ENCODE peak calls at places on chromosome 15, in eight cellular contexts. I, K, Z, P, A, U, T and O are unnamed samples.

GRCh38 chr15:31758126-31758525 is 272.2 kb upstream of the CHRNA7 start:
- DNase-seq in A (peak), I (peak), T (peak), Z (peak), P (no peak), U (peak), K (no peak), O (no peak)

GRCh38 chr15:87213646-87214045 is 1042.9 kb downstream of the NTRK3 start:
- DNase-seq in A (no peak), Z (no peak), P (no peak), K (no peak), T (no peak), I (no peak), U (no peak), O (no peak)

GRCh38 chr15:78207110-78207458 is 27.3 kb downstream of the ACSBG1 start:
- DNase-seq in U (peak), T (no peak), P (no peak), I (no peak), Z (no peak), K (no peak), A (no peak), O (no peak)

GRCh38 chr15:31346367-31347066 is 19.9 kb downstream of the KLF13 start:
- DNase-seq in I (no peak), P (no peak), T (no peak), U (no peak), K (no peak), A (no peak), Z (no peak), O (no peak)

GRCh38 chr15:101128696-101129095 is 123.2 kb downstream of the CHSY1 start:
- DNase-seq in P (no peak), Z (no peak), U (no peak), A (no peak), K (no peak), T (no peak), I (no peak), O (no peak)

GRCh38 chr15:62447742-62448141 is 282.7 kb upstream of the C2CD4B start:
- DNase-seq in I (no peak), A (no peak), T (no peak), Z (no peak), U (no peak), K (no peak), P (no peak), O (no peak)

GRCh38 chr15:93047621-93048425 is 41.2 kb downstream of the RGMA start:
- DNase-seq in U (no peak), I (no peak), K (no peak), A (no peak), Z (no peak), P (no peak), T (no peak), O (no peak)

GRCh38 chr15:32718822-32719716 is 1.3 kb downstream of the GREM1 start:
- DNase-seq in A (no peak), Z (no peak), K (no peak), P (no peak), T (peak), U (peak), I (peak), O (peak)

GRCh38 chr15:92634641-92635272 is 20.8 kb downstream of the FAM174B start:
- DNase-seq in P (no peak), A (no peak), I (no peak), Z (no peak), T (no peak), U (no peak), K (no peak), O (no peak)

GRCh38 chr15:92861742-92862141 is 38.4 kb upstream of the CHD2 start:
- DNase-seq in U (no peak), A (no peak), Z (no peak), P (no peak), K (no peak), T (no peak), I (no peak), O (no peak)

GRCh38 chr15:74790080-74790916 is 8.4 kb downstream of the CSK start:
- DNase-seq in Z (no peak), A (peak), P (peak), K (peak), U (peak), T (no peak), I (peak), O (peak)

GRCh38 chr15:90174140-90174891 is 26.8 kb upstream of the SEMA4B start:
- DNase-seq in P (no peak), I (peak), A (no peak), U (peak), Z (no peak), K (no peak), T (no peak), O (peak)

GRCh38 chr15:31271224-31271635 is 55.4 kb upstream of the KLF13 start:
- DNase-seq in K (no peak), I (no peak), U (peak), Z (no peak), T (no peak), A (no peak), P (no peak), O (no peak)

GRCh38 chr15:48427960-48428547 is 96.8 kb downstream of the DUT start:
- DNase-seq in T (no peak), Z (no peak), P (peak), A (peak), I (no peak), U (no peak), K (peak), O (no peak)

GRCh38 chr15:71651750-71652186 is 158.6 kb upstream of the NR2E3 start:
- DNase-seq in U (peak), I (peak), A (peak), P (peak), Z (peak), T (peak), K (peak), O (peak)

GRCh38 chr15:63601727-63602185 is 4.6 kb downstream of the FBXL22 start:
- DNase-seq in U (no peak), A (no peak), P (no peak), K (no peak), Z (no peak), T (no peak), I (peak), O (no peak)

GRCh38 chr15:71806452-71806931 is 3.9 kb upstream of the NR2E3 start:
- DNase-seq in Z (peak), U (no peak), P (peak), K (no peak), T (no peak), I (no peak), A (peak), O (peak)

GRCh38 chr15:64568765-64569164 is 108.4 kb downstream of the ZNF609 start:
- DNase-seq in U (no peak), Z (no peak), A (no peak), P (no peak), T (no peak), I (no peak), K (no peak), O (no peak)

GRCh38 chr15:28975766-28976179 is 90.0 kb downstream of the APBA2 start:
- DNase-seq in U (no peak), I (peak), P (peak), K (no peak), A (peak), Z (peak), T (peak), O (peak)

GRCh38 chr15:78944669-78945407 is at the start of gene CTSH:
- DNase-seq in K (no peak), P (peak), A (peak), T (peak), U (peak), Z (peak), I (peak), O (peak)

GRCh38 chr15:83935774-83936173 is 281.9 kb downstream of the ADAMTSL3 start:
- DNase-seq in Z (no peak), K (no peak), U (no peak), P (no peak), A (no peak), I (no peak), T (no peak), O (no peak)

GRCh38 chr15:32778391-32779176 is 60.8 kb downstream of the GREM1 start:
- DNase-seq in I (no peak), P (no peak), K (no peak), T (no peak), Z (no peak), A (no peak), U (no peak), O (no peak)

GRCh38 chr15:47577476-47577875 is 139.8 kb upstream of the SEMA6D start:
- DNase-seq in I (no peak), A (no peak), T (no peak), Z (no peak), K (no peak), U (no peak), P (no peak), O (peak)

GRCh38 chr15:98713585-98714001 is 65.3 kb downstream of the IGF1R start:
- DNase-seq in K (no peak), I (peak), T (no peak), P (peak), U (peak), Z (no peak), A (no peak), O (no peak)

GRCh38 chr15:95208071-95208470 is 976.7 kb downstream of the MCTP2 start:
- DNase-seq in U (no peak), A (no peak), K (no peak), I (no peak), P (no peak), T (no peak), Z (no peak), O (no peak)

GRCh38 chr15:74144153-74144775 is 13.9 kb downstream of the ISLR2 start:
- DNase-seq in P (no peak), K (no peak), T (peak), I (no peak), A (no peak), U (no peak), Z (peak), O (no peak)

GRCh38 chr15:35445891-35446290 is 100.1 kb downstream of the DPH6 start:
- DNase-seq in Z (no peak), K (no peak), U (no peak), T (no peak), A (peak), I (no peak), P (no peak), O (no peak)

GRCh38 chr15:81356252-81356651 is 17.8 kb downstream of the TMC3 start:
- DNase-seq in K (no peak), Z (no peak), I (no peak), P (no peak), A (no peak), U (no peak), T (no peak), O (no peak)

GRCh38 chr15:84142888-84143337 is 92.7 kb upstream of the GOLGA6L4 start:
- DNase-seq in T (peak), P (peak), U (peak), I (peak), Z (peak), K (peak), A (peak), O (peak)

GRCh38 chr15:69854521-69855171 is 243.1 kb downstream of the TLE3 start:
- DNase-seq in T (no peak), Z (no peak), A (peak), K (peak), I (no peak), P (peak), U (no peak), O (peak)

GRCh38 chr15:91196768-91197167 is 96.7 kb downstream of the SV2B start:
- DNase-seq in I (no peak), K (no peak), A (no peak), P (no peak), Z (no peak), T (no peak), U (no peak), O (no peak)

GRCh38 chr15:55277116-55277564 is 12.5 kb downstream of the RAB27A start:
- DNase-seq in A (peak), I (peak), T (no peak), U (no peak), P (no peak), Z (no peak), K (peak), O (peak)

GRCh38 chr15:74433592-74434259 is at the start of gene SEMA7A:
- DNase-seq in U (peak), K (no peak), T (peak), Z (peak), A (peak), P (peak), I (peak), O (peak)

GRCh38 chr15:52737720-52738119 is 52.4 kb downstream of the ONECUT1 start:
- DNase-seq in T (no peak), A (no peak), I (no peak), U (no peak), P (peak), K (no peak), Z (no peak), O (no peak)

GRCh38 chr15:30859091-30859874 is 44.4 kb upstream of the FAN1 start:
- DNase-seq in T (peak), U (no peak), P (peak), Z (peak), I (no peak), K (peak), A (peak), O (peak)

GRCh38 chr15:75348563-75349350 is 1.9 kb downstream of the NEIL1 start:
- DNase-seq in K (no peak), P (no peak), A (no peak), I (peak), Z (no peak), T (no peak), U (peak), O (peak)

GRCh38 chr15:74844319-74845207 is 1.6 kb upstream of the ULK3 start:
- DNase-seq in Z (no peak), K (no peak), P (no peak), A (no peak), T (no peak), U (no peak), I (no peak), O (no peak)

GRCh38 chr15:81500081-81500480 is 126.1 kb upstream of the TMC3 start:
- DNase-seq in Z (no peak), K (no peak), T (no peak), A (no peak), P (no peak), U (no peak), I (no peak), O (no peak)

GRCh38 chr15:37260255-37260654 is 159.9 kb upstream of the MEIS2 start:
- DNase-seq in I (no peak), A (no peak), T (no peak), P (no peak), Z (no peak), K (no peak), U (no peak), O (no peak)

GRCh38 chr15:87609474-87609873 is 647.1 kb downstream of the NTRK3 start:
- DNase-seq in K (peak), Z (peak), A (peak), T (no peak), I (no peak), U (no peak), P (peak), O (peak)

GRCh38 chr15:82856397-82857170 is 47.2 kb downstream of the WHAMM start:
- DNase-seq in T (no peak), U (peak), P (no peak), K (no peak), A (no peak), Z (no peak), I (no peak), O (no peak)
- H3K4me3 ChIP-seq in T (no peak), U (no peak), P (no peak), K (no peak), A (no peak), Z (no peak), I (no peak), O (no peak)

GRCh38 chr15:66007663-66008262 is 138.5 kb downstream of the RAB11A start:
- DNase-seq in K (no peak), Z (no peak), T (no peak), A (no peak), U (no peak), I (no peak), P (no peak), O (no peak)
- TF ChIP-seq CTCF in K (no peak), Z (peak), T (no peak), A (no peak), U (no peak), I (no peak), P (no peak), O (no peak)

GRCh38 chr15:40072216-40072990 is 33.4 kb upstream of the SRP14 start:
- DNase-seq in P (no peak), Z (no peak), I (no peak), U (no peak), T (no peak), K (no peak), A (no peak), O (no peak)

GRCh38 chr15:40070166-40070557 is 31.2 kb upstream of the SRP14 start:
- DNase-seq in U (no peak), Z (no peak), P (no peak), K (no peak), T (no peak), I (no peak), A (no peak), O (no peak)

GRCh38 chr15:40067921-40068624 is 29.1 kb upstream of the SRP14 start:
- DNase-seq in P (no peak), U (no peak), A (no peak), K (no peak), I (no peak), Z (no peak), T (no peak), O (no peak)

GRCh38 chr15:40070608-40071218 is 31.7 kb upstream of the SRP14 start:
- DNase-seq in U (no peak), Z (no peak), K (no peak), T (no peak), A (no peak), P (no peak), I (no peak), O (no peak)

GRCh38 chr15:40069178-40070165 is 30.5 kb upstream of the SRP14 start:
- DNase-seq in U (peak), Z (no peak), A (no peak), T (peak), I (peak), P (peak), K (no peak), O (peak)
- H3K4me3 ChIP-seq in U (no peak), Z (no peak), A (no peak), T (no peak), I (no peak), P (no peak), K (no peak), O (no peak)

DNA sequence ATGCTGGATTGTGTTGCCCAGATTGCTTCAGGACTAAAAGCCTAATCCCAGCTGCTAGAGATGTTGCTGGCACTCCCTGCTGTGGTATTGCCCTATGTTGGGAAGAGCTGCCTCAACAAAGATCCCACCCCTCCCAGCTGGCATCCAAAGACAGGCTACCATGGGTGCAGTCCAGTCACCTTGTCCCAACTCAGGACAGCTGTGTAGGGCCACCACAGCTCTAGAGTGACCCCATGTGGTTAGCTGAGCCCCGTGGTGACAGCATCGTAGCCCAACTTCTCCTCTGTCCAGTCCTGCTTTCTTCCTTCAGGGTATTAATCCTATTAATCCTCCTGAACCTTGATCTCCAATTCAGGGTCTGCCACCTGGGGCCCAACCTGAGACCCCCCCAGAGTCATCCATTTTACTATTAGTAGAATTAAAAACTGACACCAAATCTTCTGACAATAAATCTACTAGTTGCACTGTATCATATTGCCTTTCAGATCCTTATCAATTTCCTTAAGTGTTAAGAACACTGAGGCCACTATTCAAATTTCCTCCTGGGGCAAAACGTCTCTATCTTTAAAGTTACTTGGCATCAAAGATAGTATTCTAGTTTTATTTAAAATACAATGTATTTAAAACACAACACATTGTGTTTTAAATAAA is 83.5 kb downstream of the AQP9 start:
- DNase-seq in A (peak), K (no peak), Z (peak), T (peak), U (peak), I (peak), P (peak), O (peak)
- TF ChIP-seq CTCF in A (peak), K (peak), Z (peak), T (peak), U (no peak), I (peak), P (peak), O (peak)

DNA sequence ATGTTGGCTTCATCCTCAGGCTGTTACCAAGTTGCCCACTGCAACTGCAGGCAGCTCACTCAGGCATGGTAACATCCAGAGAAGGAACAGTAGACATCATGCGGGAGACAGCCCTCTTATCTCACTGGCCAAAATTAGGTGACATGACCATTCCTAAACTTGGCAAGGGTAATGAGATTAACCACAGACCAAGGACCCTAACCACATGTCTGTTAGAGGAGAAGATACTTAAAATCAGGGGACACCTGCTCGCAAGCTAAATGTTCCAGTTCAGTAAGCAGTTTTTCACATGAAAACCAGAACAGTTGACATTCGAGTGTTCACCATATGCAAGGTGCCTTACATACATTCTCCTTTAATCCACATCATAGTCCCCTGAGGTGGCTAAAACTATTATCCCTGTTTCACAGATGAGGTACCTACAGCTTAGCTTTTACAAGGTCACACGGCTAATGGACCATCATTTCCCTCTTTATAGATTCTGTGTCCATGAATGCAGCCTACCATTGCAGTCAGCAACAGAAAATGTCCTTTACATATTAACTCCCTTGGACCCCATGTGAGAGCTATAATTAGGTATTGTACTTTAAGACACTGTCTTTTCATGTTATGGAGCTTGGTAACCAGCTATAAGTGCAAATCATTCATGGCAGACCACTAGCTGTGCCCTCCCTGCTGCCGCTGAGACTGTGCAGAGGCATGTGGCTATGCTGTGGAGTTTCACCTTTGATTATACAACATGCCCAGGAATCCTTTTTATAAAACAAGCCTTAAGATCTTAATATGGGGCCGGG is 154.1 kb downstream of the LIPC start:
- DNase-seq in T (no peak), U (no peak), K (no peak), P (no peak), Z (peak), A (no peak), I (no peak), O (no peak)
- H3K4me3 ChIP-seq in T (no peak), U (no peak), K (no peak), P (no peak), Z (no peak), A (no peak), I (no peak), O (no peak)

GRCh38 chr15:50971115-50971514 is 62.6 kb downstream of the AP4E1 start:
- DNase-seq in I (no peak), T (no peak), P (no peak), A (no peak), U (no peak), Z (no peak), K (no peak), O (no peak)

GRCh38 chr15:50971542-50971941 is 63.1 kb downstream of the AP4E1 start:
- DNase-seq in Z (no peak), T (no peak), A (no peak), P (no peak), I (no peak), K (no peak), U (no peak), O (no peak)

GRCh38 chr15:50973605-50974004 is 65.1 kb downstream of the AP4E1 start:
- DNase-seq in A (no peak), T (no peak), I (no peak), U (no peak), K (no peak), Z (no peak), P (no peak), O (no peak)

GRCh38 chr15:50968353-50968752 is 59.9 kb downstream of the AP4E1 start:
- DNase-seq in K (no peak), Z (no peak), A (peak), I (no peak), T (no peak), U (no peak), P (peak), O (no peak)

DNA sequence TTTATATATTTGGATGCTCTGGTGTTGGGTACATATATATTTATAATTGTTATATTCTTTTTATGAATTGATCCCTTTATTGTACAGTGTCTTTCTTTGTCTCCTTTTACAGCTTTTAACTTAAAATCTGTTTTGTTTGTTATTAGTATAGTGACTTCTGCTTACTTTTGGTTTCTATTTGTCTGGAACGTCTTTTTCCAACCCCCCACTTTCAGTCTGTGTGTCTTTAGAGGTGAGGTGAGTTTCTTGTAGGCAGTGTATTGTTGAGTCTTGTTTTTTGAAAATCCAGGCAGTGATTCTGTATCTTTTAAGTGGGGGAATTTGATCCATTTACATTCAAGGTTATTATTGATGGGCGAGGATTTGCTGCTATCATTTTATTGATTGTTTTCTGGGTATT is 62.0 kb downstream of the AP4E1 start:
- DNase-seq in U (no peak), P (no peak), T (no peak), A (no peak), K (no peak), I (no peak), Z (no peak), O (no peak)
- TF ChIP-seq CTCF in U (no peak), P (no peak), T (no peak), A (no peak), K (no peak), I (no peak), Z (no peak), O (no peak)